ENCODE peak calls at places on chromosomes 13 and 19, in four cellular contexts. F is HL-60, W is K562, O is GM12878. D is an unnamed sample.

GRCh38 chr19:55028757-55029156 is 9.3 kb downstream of the GP6 start:
- DNase-seq in F (no peak), W (no peak), O (no peak), D (no peak)

GRCh38 chr19:6472713-6473112 is 8.6 kb downstream of the CRB3 start:
- DNase-seq in W (no peak), O (no peak), F (no peak), D (no peak)

GRCh38 chr19:30780032-30780431 is 407.8 kb downstream of the ZNF536 start:
- DNase-seq in W (no peak), O (no peak), F (no peak), D (no peak)

GRCh38 chr19:15971217-15971616 is 22.4 kb downstream of the OR10H4 start:
- DNase-seq in F (peak; percentile 23), W (no peak), O (no peak), D (no peak)

GRCh38 chr13:106118050-106118449 is 417.4 kb downstream of the EFNB2 start:
- DNase-seq in O (no peak), W (no peak), F (no peak), D (no peak)

GRCh38 chr13:102020611-102021216 is 381.1 kb downstream of the FGF14 start:
- DNase-seq in F (no peak), O (no peak), W (no peak), D (no peak)

GRCh38 chr19:27764186-27764804 is 1448.7 kb downstream of the UQCRFS1 start:
- DNase-seq in F (no peak), W (no peak), O (no peak), D (no peak)

GRCh38 chr19:58351558-58351878 is 1.8 kb downstream of the A1BG start:
- DNase-seq in F (no peak), O (no peak), W (no peak), D (no peak)

GRCh38 chr13:79409828-79410227 is 3.8 kb upstream of the RBM26 start:
- DNase-seq in F (no peak), O (no peak), W (no peak), D (no peak)

GRCh38 chr19:10286803-10287737 is at the start of gene ICAM4:
- DNase-seq in F (peak; percentile 92), W (peak; percentile 83), O (no peak), D (no peak)

GRCh38 chr13:27201661-27202060 is 30.1 kb upstream of the USP12 start:
- DNase-seq in F (no peak), O (no peak), W (no peak), D (no peak)

GRCh38 chr13:62556973-62557372 is 1141.3 kb upstream of the PCDH20 start:
- DNase-seq in W (no peak), F (no peak), O (no peak), D (no peak)

GRCh38 chr19:54369082-54369691 is 4.5 kb upstream of the LAIR1 start:
- DNase-seq in O (no peak), F (peak; percentile 72), W (no peak), D (no peak)

GRCh38 chr19:13132471-13133166 is 14.6 kb downstream of the NACC1 start:
- DNase-seq in O (no peak), W (no peak), F (peak; percentile 56), D (no peak)

GRCh38 chr19:54430306-54431254 is 15.3 kb downstream of the TTYH1 start:
- DNase-seq in W (peak; percentile 87), O (no peak), F (peak; percentile 22), D (no peak)

GRCh38 chr19:7348587-7349230 is at the start of gene ARHGEF18:
- DNase-seq in O (peak; percentile 59), W (no peak), F (peak; percentile 99), D (no peak)

GRCh38 chr13:37602743-37603381 is 4.3 kb upstream of the POSTN start:
- DNase-seq in O (no peak), F (no peak), W (no peak), D (peak; percentile 0)

GRCh38 chr19:38125238-38125637 is 98.8 kb downstream of the DPF1 start:
- DNase-seq in O (no peak), F (no peak), W (no peak), D (no peak)

GRCh38 chr13:97386832-97387486 is 47.0 kb upstream of the RAP2A start:
- DNase-seq in O (no peak), F (peak; percentile 75), W (no peak), D (no peak)

GRCh38 chr13:97491452-97491851 is 57.5 kb downstream of the RAP2A start:
- DNase-seq in F (no peak), O (no peak), W (no peak), D (no peak)

GRCh38 chr13:35908221-35908620 is 223.0 kb downstream of the DCLK1 start:
- DNase-seq in F (no peak), W (no peak), O (no peak), D (no peak)

GRCh38 chr13:86135856-86136255 is 336.6 kb upstream of the SLITRK6 start:
- DNase-seq in W (no peak), F (no peak), O (no peak), D (no peak)

GRCh38 chr19:6150289-6150688 is 14.8 kb downstream of the ACSBG2 start:
- DNase-seq in W (no peak), O (no peak), F (no peak), D (no peak)

GRCh38 chr13:36006895-36007294 is 124.3 kb downstream of the DCLK1 start:
- DNase-seq in O (no peak), W (no peak), F (no peak), D (no peak)

GRCh38 chr13:37014609-37015008 is 14.0 kb downstream of the EXOSC8 start:
- DNase-seq in F (no peak), O (no peak), W (no peak), D (no peak)

GRCh38 chr13:108915095-108915633 is 285.8 kb downstream of the MYO16 start:
- DNase-seq in W (no peak), O (no peak), F (peak; percentile 37), D (no peak)

GRCh38 chr19:35908977-35909683 is 1.0 kb upstream of the TYROBP start:
- DNase-seq in F (peak; percentile 100), W (peak; percentile 39), O (no peak), D (no peak)

GRCh38 chr13:46866150-46866549 is 30.7 kb downstream of the HTR2A start:
- DNase-seq in O (no peak), W (no peak), F (peak; percentile 88), D (no peak)

GRCh38 chr19:3725640-3726310 is 17.6 kb downstream of the TJP3 start:
- DNase-seq in O (no peak), F (no peak), W (peak; percentile 8), D (no peak)

GRCh38 chr13:44079413-44080205 is 199.9 kb downstream of the LACC1 start:
- DNase-seq in F (no peak), W (no peak), O (no peak), D (no peak)

GRCh38 chr19:41325947-41326706 is 16.2 kb downstream of the CCDC97 start:
- DNase-seq in F (no peak), W (no peak), O (no peak), D (peak; percentile 66)

GRCh38 chr19:13902993-13903555 is 2.8 kb downstream of the BRME1 start:
- DNase-seq in O (no peak), F (peak; percentile 31), W (no peak), D (no peak)

GRCh38 chr19:29119582-29119981 is 93.4 kb downstream of the UQCRFS1 start:
- DNase-seq in W (no peak), F (no peak), O (no peak), D (no peak)

GRCh38 chr19:5801796-5802616 is 2.9 kb upstream of the NRTN start:
- DNase-seq in W (peak; percentile 76), F (no peak), O (no peak), D (no peak)

GRCh38 chr19:20423381-20424207 is 142.0 kb downstream of the ZNF737 start:
- DNase-seq in W (no peak), O (no peak), F (peak; percentile 18), D (no peak)
- TF ChIP-seq SPI1 in W (no peak), O (no peak), F (no peak), D (no peak)

GRCh38 chr19:51295382-51296126 is 15.9 kb upstream of the IGLON5 start:
- DNase-seq in O (no peak), W (no peak), F (no peak), D (no peak)

GRCh38 chr19:51293571-51294210 is 17.8 kb upstream of the IGLON5 start:
- DNase-seq in F (no peak), O (no peak), W (no peak), D (no peak)

GRCh38 chr19:51294977-51295375 is 16.5 kb upstream of the IGLON5 start:
- DNase-seq in W (no peak), O (no peak), F (no peak), D (no peak)

GRCh38 chr19:51292971-51293370 is 18.5 kb upstream of the IGLON5 start:
- DNase-seq in W (no peak), F (no peak), O (no peak), D (no peak)

GRCh38 chr19:51294211-51294976 is 17.1 kb upstream of the IGLON5 start:
- DNase-seq in W (no peak), F (no peak), O (no peak), D (no peak)
- TF ChIP-seq SPI1 in W (peak; percentile 37), F (no peak), O (no peak), D (no peak)

GRCh38 chr13:24074687-24075086 is 85.8 kb upstream of the SPATA13 start:
- DNase-seq in O (no peak), W (no peak), F (peak; percentile 68), D (no peak)
- TF ChIP-seq SPI1 in O (no peak), W (no peak), F (peak; percentile 81), D (no peak)

GRCh38 chr19:2648099-2648498 is 54.4 kb downstream of the GNG7 start:
- DNase-seq in F (no peak), O (no peak), W (no peak), D (no peak)
- TF ChIP-seq SPI1 in F (no peak), O (no peak), W (no peak), D (no peak)

DNA sequence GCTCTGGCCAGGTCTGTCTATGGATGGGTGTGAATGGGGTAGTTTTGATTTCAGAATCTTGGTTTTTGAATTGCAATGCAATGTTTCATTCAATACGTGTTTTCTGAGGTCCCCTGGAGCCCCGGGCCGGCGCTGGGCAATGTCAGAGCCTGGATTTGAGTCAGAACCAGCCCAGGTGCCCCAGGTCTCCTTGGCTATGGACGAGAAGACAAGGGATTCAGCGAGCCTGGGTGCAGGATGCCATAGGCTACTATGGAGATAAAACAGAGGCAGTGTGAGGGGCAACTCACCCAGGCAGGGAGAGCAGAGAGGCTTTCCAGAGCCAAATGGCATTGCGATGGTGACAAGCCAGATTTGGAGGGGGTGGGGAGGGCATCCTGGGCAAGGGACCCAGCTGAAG is 1.2 kb upstream of the RPL13A start:
- DNase-seq in O (no peak), W (no peak), F (no peak), D (no peak)
- TF ChIP-seq SPI1 in O (no peak), W (no peak), F (no peak), D (no peak)

D was measured in GM12891.